ENCODE peak calls at places on chromosomes 4 and X, in eight cellular contexts. K is heart right ventricle; I is ovary; F is CD4-positive, CD25-positive, alpha-beta regulatory T cell; E is fibroblast of lung; X is Panc1; S is HCT116; N is Karpas-422. R is an unnamed sample.

GRCh38 chr4:53908661-53909078 is 155.7 kb downstream of the CHIC2 start:
- DNase-seq in X (peak; percentile 61), N (peak; percentile 84), E (peak; percentile 94), F (no peak), K (peak; percentile 59), S (peak; percentile 62), I (peak; percentile 67), R (peak; percentile 47)

GRCh38 chrX:25531096-25531495 is 515.3 kb upstream of the ARX start:
- DNase-seq in K (no peak), E (no peak), S (no peak), N (no peak), X (no peak), F (no peak), I (no peak), R (no peak)

GRCh38 chr4:187075514-187075913 is 351.9 kb upstream of the FAT1 start:
- DNase-seq in X (no peak), N (no peak), E (no peak), S (no peak), F (no peak), I (no peak), K (no peak), R (no peak)

GRCh38 chrX:17547658-17548057 is 172.7 kb downstream of the NHS start:
- DNase-seq in N (no peak), E (peak; percentile 93), S (peak; percentile 39), K (peak; percentile 8), F (no peak), I (peak; percentile 56), X (no peak), R (no peak)

GRCh38 chr4:38366451-38366850 is 297.5 kb upstream of the KLF3 start:
- DNase-seq in K (peak; percentile 18), F (no peak), N (no peak), X (no peak), E (peak; percentile 37), S (no peak), I (peak; percentile 21), R (no peak)

GRCh38 chr4:183284229-183284628 is 35.8 kb downstream of the CLDN22 start:
- DNase-seq in K (no peak), F (no peak), S (no peak), X (no peak), N (no peak), I (no peak), E (no peak), R (no peak)

GRCh38 chr4:75844151-75844662 is 58.0 kb downstream of the PPEF2 start:
- DNase-seq in K (no peak), I (peak; percentile 36), N (no peak), S (no peak), X (no peak), E (peak; percentile 96), F (no peak), R (no peak)

GRCh38 chr4:126018274-126018673 is 703.5 kb downstream of the FAT4 start:
- DNase-seq in S (no peak), E (no peak), K (no peak), N (no peak), I (no peak), X (no peak), F (no peak), R (no peak)

GRCh38 chr4:162164881-162165528 is 1.2 kb upstream of the FSTL5 start:
- DNase-seq in S (no peak), X (no peak), F (no peak), N (no peak), I (no peak), E (peak; percentile 25), K (no peak), R (no peak)

GRCh38 chrX:74493806-74494205 is 72.5 kb downstream of the SLC16A2 start:
- DNase-seq in E (no peak), F (no peak), N (no peak), I (no peak), S (no peak), X (no peak), K (no peak), R (no peak)

GRCh38 chr4:8779371-8779988 is 92.2 kb downstream of the HMX1 start:
- DNase-seq in I (no peak), N (no peak), X (no peak), S (no peak), E (no peak), F (no peak), K (no peak), R (no peak)

GRCh38 chrX:120560405-120560841 is 339 bp downstream of the CUL4B start:
- DNase-seq in E (peak; percentile 49), K (no peak), X (peak; percentile 24), S (no peak), I (no peak), F (peak; percentile 14), N (peak; percentile 54), R (peak; percentile 55)

GRCh38 chr4:106421441-106422296 is 53.1 kb upstream of the GIMD1 start:
- DNase-seq in K (no peak), X (no peak), S (no peak), I (no peak), N (no peak), E (peak; percentile 67), F (no peak), R (no peak)

GRCh38 chr4:73740353-73740778 is at the start of gene CXCL8:
- DNase-seq in F (no peak), S (peak; percentile 76), E (peak; percentile 93), K (peak; percentile 62), X (peak; percentile 87), I (peak; percentile 37), N (no peak), R (peak; percentile 11)

GRCh38 chr4:19947349-19947748 is 304.4 kb upstream of the SLIT2 start:
- DNase-seq in S (no peak), I (no peak), K (no peak), E (peak; percentile 77), N (no peak), F (no peak), X (no peak), R (no peak)

DNA sequence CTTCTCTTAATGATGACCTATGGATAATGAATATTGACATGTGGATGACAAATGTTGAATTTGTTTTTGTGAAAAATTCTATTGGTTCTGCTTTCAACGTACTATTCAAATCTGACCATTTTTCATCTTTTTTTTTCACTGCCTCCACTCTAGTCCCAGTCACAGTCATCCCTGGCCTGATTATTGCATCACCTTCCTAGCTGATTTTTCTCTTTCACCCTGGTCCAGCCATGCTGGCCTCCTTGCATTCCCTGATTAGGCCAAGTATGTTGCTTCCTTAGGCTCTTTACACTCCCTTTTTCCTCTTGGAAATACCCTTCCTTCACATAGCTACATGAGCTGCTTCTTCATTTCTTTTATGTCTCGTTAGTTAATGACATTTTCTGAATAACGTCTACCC is 58.1 kb upstream of the MAP9 start:
- DNase-seq in I (no peak), K (no peak), E (no peak), N (no peak), X (no peak), F (no peak), S (no peak), R (no peak)
- H3K27ac ChIP-seq in I (no peak overlapping the region), K (no peak overlapping the region), E (no peak overlapping the region), N (no peak overlapping the region), X (no peak overlapping the region), F (no peak overlapping the region), S (no peak overlapping the region), R (no peak overlapping the region)

DNA sequence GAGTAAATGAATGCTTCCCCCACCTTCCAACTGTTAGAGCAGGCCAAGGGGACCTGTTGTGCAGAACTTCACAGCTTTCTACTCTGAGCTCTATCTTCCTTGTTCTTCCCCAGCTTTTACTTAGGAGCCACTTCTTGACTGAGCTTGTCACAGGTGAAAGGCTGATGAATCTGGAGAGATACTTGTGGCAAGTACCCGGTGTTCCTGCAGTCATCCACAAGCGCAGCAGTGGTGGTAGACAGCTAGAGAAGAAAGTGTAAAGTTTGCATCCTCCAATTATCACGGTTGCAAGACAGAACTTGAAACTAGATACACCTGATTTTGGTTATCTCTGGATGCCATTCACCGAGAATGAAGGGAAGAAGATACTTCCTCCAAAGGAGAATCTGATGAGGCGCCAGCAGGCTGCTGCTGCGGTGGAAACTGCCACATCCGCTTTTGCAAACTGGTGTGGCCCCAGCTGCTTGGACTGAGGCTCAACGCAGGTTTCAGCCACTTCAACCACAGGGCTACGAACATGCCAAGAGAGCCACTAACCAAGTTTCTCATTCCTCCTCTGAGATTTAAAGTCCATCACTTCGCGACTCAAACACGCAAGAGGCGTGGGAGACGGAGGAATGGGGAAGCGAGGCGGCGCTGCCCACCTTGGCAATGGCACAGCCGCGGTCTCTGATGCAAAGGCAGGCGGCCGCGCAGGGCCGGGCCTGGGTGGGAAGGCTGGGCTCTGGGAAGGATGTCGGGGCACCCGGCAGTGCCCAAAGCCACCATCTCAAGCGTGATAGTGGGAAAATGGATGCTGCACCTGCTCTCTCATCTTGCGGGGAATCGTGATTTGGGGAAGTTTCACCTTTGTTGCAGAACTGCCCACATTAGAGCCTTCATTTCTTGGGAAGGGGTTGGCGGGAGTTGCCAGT is 1.3 kb upstream of the FHIP1A start:
- DNase-seq in S (no peak), E (peak; percentile 14), X (no peak), F (no peak), K (no peak), I (peak; percentile 18), N (no peak), R (no peak)
- H3K27ac ChIP-seq in S (peak overlapping the region; percentile 78), E (no peak overlapping the region), X (no peak overlapping the region), F (no peak overlapping the region), K (peak overlapping the region; percentile 55), I (peak overlapping the region; percentile 68), N (no peak overlapping the region), R (no peak overlapping the region)

DNA sequence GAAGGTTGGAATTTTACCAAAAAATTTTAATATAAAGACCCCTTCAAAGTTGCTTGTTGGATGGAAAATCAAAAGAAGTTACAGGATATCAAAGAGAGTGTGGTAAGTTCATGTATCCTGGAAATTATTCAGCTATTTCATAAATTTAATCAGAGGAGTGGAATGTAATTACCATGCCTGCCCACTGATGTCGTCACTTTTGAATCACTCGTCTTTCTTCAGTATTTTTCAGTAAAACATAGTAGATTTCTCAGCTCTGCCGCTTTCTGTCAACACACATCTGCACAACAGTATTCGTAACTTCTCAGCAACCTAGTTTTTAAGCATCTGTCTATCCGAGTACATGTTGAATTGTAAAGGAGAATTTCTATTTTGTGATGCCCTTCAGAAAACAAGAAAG is 2163.0 kb upstream of the AGA start:
- DNase-seq in K (no peak), S (no peak), X (no peak), I (no peak), F (no peak), N (no peak), E (peak; percentile 87), R (no peak)
- H3K27ac ChIP-seq in K (no peak overlapping the region), S (no peak overlapping the region), X (no peak overlapping the region), I (no peak overlapping the region), F (no peak overlapping the region), N (no peak overlapping the region), E (peak overlapping the region; percentile 30), R (no peak overlapping the region)

GRCh38 chr4:6354119-6354518 is 84.5 kb downstream of the WFS1 start:
- DNase-seq in I (no peak), X (no peak), N (no peak), F (no peak), K (no peak), E (no peak), S (no peak), R (no peak)
- H3K27ac ChIP-seq in I (no peak overlapping the region), X (no peak overlapping the region), N (no peak overlapping the region), F (no peak overlapping the region), K (no peak overlapping the region), E (no peak overlapping the region), S (no peak overlapping the region), R (no peak overlapping the region)

GRCh38 chrX:40755291-40756249 is 20.2 kb upstream of the MED14 start:
- DNase-seq in F (no peak), N (no peak), E (peak; percentile 60), K (peak; percentile 40), I (no peak), S (no peak), X (no peak), R (no peak)
- H3K27ac ChIP-seq in F (no peak overlapping the region), N (no peak overlapping the region), E (no peak overlapping the region), K (peak overlapping the region; percentile 8), I (no peak overlapping the region), S (no peak overlapping the region), X (no peak overlapping the region), R (no peak overlapping the region)